ENCODE peak calls at places on chromosomes 13 and 19, in eight cellular contexts. V is adrenal gland; K is GM12892; U is NCI-H1417 treated with DMSO at 0.1 percent for 48 hours; W is lower lobe of right lung; J is ascending aorta; E is cardiac septum; Z is naive thymus-derived CD8-positive, alpha-beta T cell. G is an unnamed sample.
A peak's percentile ranks its signal among the peaks of the same experiment; 100 is the strongest.

GRCh38 chr19:38736036-38736412 is 8.2 kb downstream of the CAPN12 start:
- DNase-seq in V (peak; percentile 78), K (peak; percentile 66), U (no peak), W (peak; percentile 80), J (no peak), E (no peak), Z (peak; percentile 39), G (peak; percentile 74)

GRCh38 chr19:16542894-16543498 is 759 bp upstream of the CHERP start:
- DNase-seq in V (no peak), K (no peak), U (no peak), W (no peak), J (no peak), E (no peak), Z (no peak), G (peak; percentile 36)

GRCh38 chr19:40529093-40529954 is 47.3 kb upstream of the SHKBP1 start:
- DNase-seq in V (peak; percentile 94), K (peak; percentile 98), U (peak; percentile 49), W (peak; percentile 91), J (peak; percentile 91), E (peak; percentile 95), Z (peak; percentile 93), G (peak; percentile 93)

GRCh38 chr13:41345165-41345920 is 34.3 kb downstream of the NAA16 start:
- DNase-seq in V (no peak), K (no peak), U (no peak), W (no peak), J (no peak), E (no peak), Z (no peak), G (no peak)

GRCh38 chr19:38709119-38709518 is 35.2 kb downstream of the CAPN12 start:
- DNase-seq in V (no peak), K (no peak), U (no peak), W (no peak), J (no peak), E (no peak), Z (no peak), G (no peak)

GRCh38 chr19:14561832-14562351 is 10.0 kb downstream of the NDUFB7 start:
- DNase-seq in V (no peak), K (no peak), U (no peak), W (no peak), J (peak; percentile 80), E (peak; percentile 84), Z (no peak), G (peak; percentile 53)

GRCh38 chr13:45773236-45773635 is 71.1 kb downstream of the CBY2 start:
- DNase-seq in V (no peak), K (no peak), U (no peak), W (no peak), J (no peak), E (no peak), Z (no peak), G (no peak)

GRCh38 chr19:35247526-35248309 is 1.1 kb upstream of the LSR start:
- DNase-seq in V (peak; percentile 85), K (peak; percentile 66), U (peak; percentile 48), W (peak; percentile 90), J (no peak), E (no peak), Z (peak; percentile 57), G (peak; percentile 98)

GRCh38 chr13:20175907-20176652 is 15.2 kb upstream of the GJA3 start:
- DNase-seq in V (no peak), K (no peak), U (no peak), W (no peak), J (no peak), E (no peak), Z (no peak), G (no peak)

GRCh38 chr19:15324791-15325519 is 7.4 kb downstream of the BRD4 start:
- DNase-seq in V (peak; percentile 80), K (no peak), U (no peak), W (no peak), J (no peak), E (no peak), Z (no peak), G (no peak)

GRCh38 chr13:96033220-96034015 is 19.8 kb downstream of the UGGT2 start:
- DNase-seq in V (no peak), K (no peak), U (no peak), W (no peak), J (no peak), E (no peak), Z (no peak), G (no peak)

GRCh38 chr13:23723463-23723862 is 153.3 kb downstream of the TNFRSF19 start:
- DNase-seq in V (no peak), K (no peak), U (no peak), W (no peak), J (no peak), E (no peak), Z (no peak), G (no peak)

GRCh38 chr13:73167046-73167820 is 108.4 kb downstream of the KLF5 start:
- DNase-seq in V (no peak), K (no peak), U (no peak), W (no peak), J (no peak), E (no peak), Z (no peak), G (no peak)

GRCh38 chr13:101880581-101880980 is 428.1 kb downstream of the ITGBL1 start:
- DNase-seq in V (no peak), K (no peak), U (no peak), W (no peak), J (no peak), E (no peak), Z (no peak), G (no peak)

GRCh38 chr13:93686399-93686798 is 459.8 kb downstream of the GPC6 start:
- DNase-seq in V (no peak), K (no peak), U (no peak), W (no peak), J (no peak), E (no peak), Z (no peak), G (no peak)

GRCh38 chr19:7970716-7971448 is 27.4 kb upstream of the TIMM44 start:
- DNase-seq in V (peak; percentile 64), K (peak; percentile 42), U (no peak), W (peak; percentile 35), J (no peak), E (no peak), Z (no peak), G (peak; percentile 87)

GRCh38 chr19:35860436-35860817 is 3.7 kb downstream of the KIRREL2 start:
- DNase-seq in V (no peak), K (no peak), U (no peak), W (no peak), J (no peak), E (no peak), Z (no peak), G (no peak)

GRCh38 chr13:101626925-101627555 is 174.6 kb downstream of the ITGBL1 start:
- DNase-seq in V (no peak), K (no peak), U (no peak), W (no peak), J (no peak), E (no peak), Z (no peak), G (no peak)

GRCh38 chr19:42253245-42254082 is 1.5 kb downstream of the ERF start:
- DNase-seq in V (peak; percentile 76), K (peak; percentile 83), U (no peak), W (peak; percentile 77), J (peak; percentile 86), E (peak; percentile 80), Z (peak; percentile 54), G (peak; percentile 92)

GRCh38 chr13:113053801-113054604 is 51.6 kb upstream of the F7 start:
- DNase-seq in V (no peak), K (no peak), U (no peak), W (peak; percentile 28), J (no peak), E (no peak), Z (no peak), G (no peak)

GRCh38 chr19:47601180-47601904 is 7.6 kb upstream of the BICRA start:
- DNase-seq in V (no peak), K (no peak), U (no peak), W (no peak), J (no peak), E (no peak), Z (no peak), G (no peak)

GRCh38 chr13:26710166-26710565 is 50.4 kb downstream of the GPR12 start:
- DNase-seq in V (no peak), K (no peak), U (no peak), W (no peak), J (no peak), E (no peak), Z (no peak), G (peak; percentile 81)

GRCh38 chr19:55439052-55439451 is 4.0 kb downstream of the SHISA7 start:
- DNase-seq in V (no peak), K (no peak), U (no peak), W (no peak), J (no peak), E (no peak), Z (no peak), G (no peak)

GRCh38 chr13:32267836-32268439 is 47.2 kb downstream of the ZAR1L start:
- DNase-seq in V (no peak), K (peak; percentile 19), U (no peak), W (no peak), J (no peak), E (no peak), Z (peak; percentile 54), G (peak; percentile 38)

GRCh38 chr19:10018219-10018618 is 4.9 kb downstream of the RDH8 start:
- DNase-seq in V (no peak), K (no peak), U (no peak), W (no peak), J (no peak), E (no peak), Z (no peak), G (no peak)

G was measured in left kidney.